ENCODE peak calls at places on chromosomes 7 and 10, in nine cellular contexts. V, B, G, L, H, I, W, Z and K are unnamed samples.

GRCh38 chr7:41693150-41693997 is 9.5 kb downstream of the INHBA start:
- DNase-seq in H (no peak), L (no peak), B (no peak), Z (peak), V (no peak), I (no peak), G (no peak), W (no peak), K (no peak)

GRCh38 chr10:98694014-98694413 is 247.3 kb upstream of the HPS1 start:
- DNase-seq in W (no peak), H (no peak), G (no peak), B (no peak), V (peak), L (no peak), Z (no peak), I (no peak), K (no peak)

GRCh38 chr7:31493714-31494181 is 20.1 kb upstream of the ITPRID1 start:
- DNase-seq in V (no peak), L (no peak), Z (peak), B (no peak), G (no peak), W (peak), H (no peak), I (no peak), K (peak)

GRCh38 chr10:101052285-101052684 is 9.5 kb upstream of the KAZALD1 start:
- DNase-seq in I (no peak), B (no peak), V (peak), L (no peak), G (no peak), W (no peak), H (peak), Z (peak), K (peak)

GRCh38 chr10:78658645-78659632 is 409.8 kb upstream of the ZMIZ1 start:
- DNase-seq in G (no peak), V (no peak), B (no peak), W (no peak), I (no peak), Z (peak), L (no peak), H (no peak), K (no peak)

GRCh38 chr7:132500727-132501410 is 75.4 kb downstream of the PLXNA4 start:
- DNase-seq in L (no peak), B (peak), W (peak), G (no peak), I (no peak), V (peak), Z (no peak), H (no peak), K (no peak)

GRCh38 chr7:131945948-131946525 is 389.6 kb upstream of the PODXL start:
- DNase-seq in G (no peak), Z (no peak), H (no peak), V (no peak), B (no peak), I (no peak), L (no peak), W (peak), K (no peak)

GRCh38 chr10:58752665-58753064 is 240.0 kb downstream of the BICC1 start:
- DNase-seq in I (no peak), W (no peak), H (no peak), B (no peak), L (no peak), Z (no peak), V (no peak), G (no peak), K (no peak)